ENCODE peak calls at places on chromosomes 6 and 20, in four cellular contexts. H is H1, Z is K562, J is GM12878. M is an unnamed sample.

GRCh38 chr20:52799130-52799529 is 173.0 kb upstream of the TSHZ2 start:
- DNase-seq in H (no peak), Z (no peak), J (no peak), M (no peak)

GRCh38 chr6:15399651-15400470 is 154.0 kb downstream of the JARID2 start:
- DNase-seq in H (no peak), Z (peak; percentile 88), J (no peak), M (no peak)

GRCh38 chr6:132768051-132768517 is 10.4 kb upstream of the VNN2 start:
- DNase-seq in H (peak; percentile 82), Z (peak; percentile 42), J (no peak), M (peak; percentile 40)

GRCh38 chr6:22041797-22042489 is 254.9 kb downstream of the PRL start:
- DNase-seq in H (no peak), Z (no peak), J (no peak), M (no peak)

GRCh38 chr6:84652356-84653026 is 111.9 kb downstream of the TBX18 start:
- DNase-seq in H (no peak), Z (no peak), J (no peak), M (no peak)

GRCh38 chr6:5994234-5994998 is 12.3 kb downstream of the NRN1 start:
- DNase-seq in H (peak; percentile 71), Z (no peak), J (no peak), M (no peak)

GRCh38 chr20:41432620-41433602 is 66.3 kb upstream of the EMILIN3 start:
- DNase-seq in H (no peak), Z (no peak), J (peak; percentile 30), M (no peak)

GRCh38 chr20:34045930-34046329 is 52.2 kb downstream of the RALY start:
- DNase-seq in H (no peak), Z (no peak), J (no peak), M (no peak)

GRCh38 chr6:148273962-148274752 is 68.5 kb upstream of the SASH1 start:
- DNase-seq in H (no peak), Z (no peak), J (no peak), M (no peak)

GRCh38 chr20:37247547-37247946 is 14.1 kb downstream of the GHRH start:
- DNase-seq in H (no peak), Z (no peak), J (no peak), M (no peak)

GRCh38 chr6:121771937-121772717 is 336.7 kb downstream of the GJA1 start:
- DNase-seq in H (no peak), Z (no peak), J (no peak), M (no peak)

DNA sequence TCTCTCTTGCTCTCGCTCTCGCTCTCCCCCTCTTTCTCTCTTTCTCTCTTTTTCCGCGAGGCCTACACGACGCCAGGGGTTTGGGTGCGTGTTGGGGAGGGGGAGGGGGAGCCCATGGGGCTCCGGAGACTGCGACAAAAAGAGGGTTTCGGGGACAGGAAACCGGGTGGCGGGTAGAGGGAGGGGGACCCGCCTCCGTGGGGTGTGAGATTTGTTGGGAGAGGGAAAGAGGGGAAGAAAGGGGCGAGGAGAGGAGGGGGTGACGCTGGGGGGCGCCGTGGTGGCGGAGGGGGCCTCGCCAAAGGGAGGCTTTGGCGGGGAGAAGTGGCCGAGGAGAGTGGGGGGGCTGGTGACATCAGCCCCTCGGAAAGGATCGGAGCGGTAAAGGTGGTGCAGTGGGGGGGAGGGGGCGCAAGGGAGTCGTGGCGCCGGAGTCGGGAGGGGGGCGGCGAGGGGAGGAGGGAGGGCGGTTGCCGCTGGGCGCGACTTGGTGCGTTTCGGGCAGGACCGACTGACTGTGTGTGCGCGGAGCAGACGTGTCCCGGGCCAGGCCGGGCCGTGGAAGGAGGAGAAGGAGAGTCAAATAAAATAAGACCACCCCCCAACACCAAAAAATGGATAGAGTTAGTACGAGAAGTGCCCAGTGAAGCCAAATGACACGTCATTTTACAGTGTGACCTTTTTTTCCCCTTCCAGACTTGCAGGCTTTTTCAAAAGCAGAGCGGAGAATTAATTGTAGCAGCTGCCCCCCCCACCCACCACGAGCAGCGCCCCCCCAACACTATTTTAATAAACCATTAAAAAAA is 39.8 kb downstream of the GNAS start:
- DNase-seq in H (peak; percentile 75), Z (peak; percentile 79), J (no peak), M (no peak)
- TF ChIP-seq EGR1 in H (no peak), Z (no peak), J (no peak), M (no peak)

GRCh38 chr6:113763311-113763766 is 93.8 kb upstream of the MARCKS start:
- DNase-seq in H (no peak), Z (no peak), J (no peak), M (no peak)
- TF ChIP-seq EGR1 in H (no peak), Z (no peak), J (no peak), M (no peak)

GRCh38 chr20:32999603-33000250 is 4.5 kb downstream of the SUN5 start:
- DNase-seq in H (no peak), Z (no peak), J (no peak), M (no peak)
- TF ChIP-seq EGR1 in H (no peak), Z (no peak), J (no peak), M (no peak)

GRCh38 chr6:72940265-72940664 is 285.0 kb downstream of the KHDC1L start:
- DNase-seq in H (no peak), Z (no peak), J (no peak), M (no peak)

GRCh38 chr6:72939029-72939428 is 286.3 kb downstream of the KHDC1L start:
- DNase-seq in H (no peak), Z (no peak), J (no peak), M (no peak)

GRCh38 chr6:72933216-72933615 is 292.1 kb downstream of the KHDC1L start:
- DNase-seq in H (no peak), Z (no peak), J (no peak), M (no peak)

GRCh38 chr6:72938104-72938503 is 287.2 kb downstream of the KHDC1L start:
- DNase-seq in H (no peak), Z (no peak), J (no peak), M (no peak)

GRCh38 chr6:72937160-72937559 is 288.1 kb downstream of the KHDC1L start:
- DNase-seq in H (no peak), Z (no peak), J (no peak), M (no peak)
- TF ChIP-seq EGR1 in H (no peak), Z (no peak), J (no peak), M (no peak)

DNA sequence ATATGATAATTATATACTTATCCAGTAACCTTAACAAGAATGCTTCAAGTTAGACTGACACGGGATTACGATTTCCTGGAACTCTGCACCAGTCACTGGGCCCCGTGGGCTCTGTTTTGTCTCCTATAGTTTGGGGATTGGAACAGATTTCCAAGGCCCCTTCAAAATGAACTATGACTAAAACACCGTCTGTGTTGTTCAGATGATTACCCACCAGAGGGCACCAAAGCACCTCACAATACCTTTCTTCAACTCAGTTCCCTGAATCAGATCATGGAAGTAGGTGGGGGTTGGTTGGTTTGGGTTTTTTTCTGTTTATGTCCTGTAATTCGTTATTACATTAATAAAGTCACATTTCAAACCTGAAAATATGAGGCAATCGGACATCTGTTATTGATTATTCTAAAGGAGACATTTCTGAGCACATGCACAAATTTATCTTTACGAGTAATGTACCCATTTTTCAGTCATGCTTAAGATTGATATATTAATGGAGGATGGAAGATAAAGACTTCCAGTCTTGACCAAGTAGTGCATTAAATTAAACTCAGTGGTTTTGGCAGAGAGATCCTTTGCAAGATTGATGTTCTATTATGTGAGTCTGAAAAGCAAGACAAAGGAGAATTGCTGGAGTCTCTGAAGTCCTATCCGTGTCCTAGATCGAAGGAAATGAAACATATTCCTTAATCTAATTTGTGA is 112.0 kb upstream of the COL21A1 start:
- DNase-seq in H (peak; percentile 73), Z (peak; percentile 63), J (peak; percentile 26), M (peak; percentile 72)
- TF ChIP-seq EGR1 in H (no peak), Z (no peak), J (no peak), M (no peak)

DNA sequence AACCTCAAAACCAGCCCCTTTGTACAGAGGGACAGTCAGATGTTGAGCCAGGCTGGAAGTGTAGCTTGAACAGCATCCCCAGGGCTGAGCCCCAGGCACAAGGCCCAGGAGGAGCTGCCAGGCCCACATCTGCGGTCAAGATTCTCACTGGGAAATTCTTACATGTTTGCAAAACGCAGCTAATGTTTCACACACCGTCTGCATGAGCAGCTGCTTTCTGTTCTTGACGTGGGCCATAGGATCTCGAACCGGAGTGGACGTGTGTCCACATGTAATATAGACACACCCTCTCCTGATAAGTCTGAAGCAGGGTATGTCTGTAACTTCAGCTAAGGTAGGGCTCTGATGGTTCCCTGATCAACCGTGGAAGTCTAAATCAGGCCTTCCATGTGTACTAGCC is 41.3 kb upstream of the TRAF3IP2 start:
- DNase-seq in H (no peak), Z (no peak), J (no peak), M (no peak)
- TF ChIP-seq EGR1 in H (no peak), Z (no peak), J (no peak), M (no peak)

GRCh38 chr20:6086868-6087267 is 33.0 kb upstream of the LRRN4 start:
- DNase-seq in H (no peak), Z (no peak), J (no peak), M (no peak)
- TF ChIP-seq EGR1 in H (no peak), Z (no peak), J (no peak), M (no peak)

DNA sequence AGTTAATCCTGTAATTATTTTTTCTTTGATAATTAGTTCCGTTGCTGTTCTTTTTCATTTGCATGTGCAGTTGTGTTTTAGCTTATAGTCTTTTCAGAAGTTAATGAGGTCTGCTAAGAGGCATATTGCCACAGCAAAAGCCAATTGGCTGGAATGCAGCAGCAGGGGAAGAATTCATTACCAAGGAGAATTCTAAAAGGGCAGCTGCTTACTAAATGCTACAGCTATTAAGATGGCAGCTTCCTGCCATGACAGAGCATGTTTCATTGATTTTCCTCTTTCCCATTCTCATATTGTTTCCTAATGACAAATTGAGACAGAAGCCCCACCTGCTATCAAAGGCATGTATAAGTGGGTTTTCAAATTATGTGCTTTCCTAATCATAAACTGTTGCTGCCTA is 66.6 kb downstream of the CLVS2 start:
- DNase-seq in H (no peak), Z (no peak), J (no peak), M (no peak)
- TF ChIP-seq EGR1 in H (no peak), Z (no peak), J (no peak), M (no peak)

GRCh38 chr6:41746068-41746467 is 1.1 kb downstream of the PGC start:
- DNase-seq in H (no peak), Z (no peak), J (no peak), M (no peak)
- TF ChIP-seq EGR1 in H (no peak), Z (no peak), J (no peak), M (no peak)